ENCODE peak calls at places on chromosomes 4 and X, in four cellular contexts. One of them, this sample, is unnamed.

GRCh38 chr4:4720671-4721070 is 138.8 kb upstream of the MSX1 start:
- DNase-seq in SK-N-SH: no peak
- DNase-seq in tibial artery: no peak
- DNase-seq in CD8-positive, alpha-beta T cell: no peak
- DNase-seq in this sample: no peak

GRCh38 chr4:8832130-8832930 is 39.3 kb downstream of the HMX1 start:
- DNase-seq in SK-N-SH: no peak
- DNase-seq in tibial artery: peak; percentile 46
- DNase-seq in CD8-positive, alpha-beta T cell: no peak
- DNase-seq in this sample: no peak

GRCh38 chr4:87717276-87718031 is 67.4 kb downstream of the DMP1 start:
- DNase-seq in CD8-positive, alpha-beta T cell: no peak
- DNase-seq in SK-N-SH: no peak
- DNase-seq in tibial artery: no peak
- DNase-seq in this sample: no peak

GRCh38 chrX:39729834-39730670 is 367.7 kb downstream of the BCOR start:
- DNase-seq in tibial artery: peak; percentile 69
- DNase-seq in CD8-positive, alpha-beta T cell: no peak
- DNase-seq in SK-N-SH: peak; percentile 76
- DNase-seq in this sample: no peak

GRCh38 chrX:49228185-49228584 is 5.0 kb downstream of the CACNA1F start:
- DNase-seq in SK-N-SH: no peak
- DNase-seq in CD8-positive, alpha-beta T cell: no peak
- DNase-seq in tibial artery: no peak
- DNase-seq in this sample: no peak

GRCh38 chrX:69031181-69031580 is 134.1 kb downstream of the PJA1 start:
- DNase-seq in CD8-positive, alpha-beta T cell: no peak
- DNase-seq in tibial artery: no peak
- DNase-seq in SK-N-SH: peak; percentile 51
- DNase-seq in this sample: no peak

GRCh38 chr4:19301527-19301926 is 950.2 kb upstream of the SLIT2 start:
- DNase-seq in SK-N-SH: no peak
- DNase-seq in CD8-positive, alpha-beta T cell: no peak
- DNase-seq in tibial artery: no peak
- DNase-seq in this sample: no peak

GRCh38 chr4:148052448-148052847 is 320.6 kb downstream of the ARHGAP10 start:
- DNase-seq in SK-N-SH: no peak
- DNase-seq in tibial artery: no peak
- DNase-seq in CD8-positive, alpha-beta T cell: no peak
- DNase-seq in this sample: no peak

GRCh38 chrX:99301990-99302389 is 1108.1 kb downstream of the PCDH19 start:
- DNase-seq in SK-N-SH: peak; percentile 3
- DNase-seq in CD8-positive, alpha-beta T cell: no peak
- DNase-seq in tibial artery: no peak
- DNase-seq in this sample: no peak

GRCh38 chrX:23699636-23700194 is 32.4 kb downstream of the PRDX4 start:
- DNase-seq in SK-N-SH: no peak
- DNase-seq in CD8-positive, alpha-beta T cell: no peak
- DNase-seq in tibial artery: no peak
- DNase-seq in this sample: no peak

DNA sequence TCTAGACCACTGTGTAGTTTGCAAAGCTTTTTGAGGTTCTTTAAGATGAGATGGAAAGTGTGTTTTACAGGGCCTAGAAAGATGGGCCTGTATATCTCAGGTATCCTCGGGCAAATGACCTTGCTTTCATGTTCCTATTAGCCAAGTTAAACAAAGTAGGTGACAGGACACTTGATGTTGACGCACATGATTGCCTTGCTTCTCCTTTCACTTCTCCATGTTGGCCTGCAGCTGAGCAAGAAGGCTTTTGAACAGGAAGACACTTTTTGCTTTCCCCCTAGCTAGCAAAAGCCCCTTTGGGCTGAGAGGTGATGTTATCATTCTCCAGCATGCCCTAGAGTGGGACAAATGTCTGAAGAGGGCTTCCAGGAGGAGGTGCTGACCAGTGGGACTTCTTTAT is 202.1 kb downstream of the GPC3 start:
- DNase-seq in tibial artery: no peak
- DNase-seq in CD8-positive, alpha-beta T cell: no peak
- DNase-seq in SK-N-SH: no peak
- DNase-seq in this sample: no peak
- H3K27ac ChIP-seq in tibial artery: no peak overlapping the region
- H3K27ac ChIP-seq in CD8-positive, alpha-beta T cell: no peak overlapping the region
- H3K27ac ChIP-seq in SK-N-SH: no peak overlapping the region
- H3K27ac ChIP-seq in this sample: no peak overlapping the region

DNA sequence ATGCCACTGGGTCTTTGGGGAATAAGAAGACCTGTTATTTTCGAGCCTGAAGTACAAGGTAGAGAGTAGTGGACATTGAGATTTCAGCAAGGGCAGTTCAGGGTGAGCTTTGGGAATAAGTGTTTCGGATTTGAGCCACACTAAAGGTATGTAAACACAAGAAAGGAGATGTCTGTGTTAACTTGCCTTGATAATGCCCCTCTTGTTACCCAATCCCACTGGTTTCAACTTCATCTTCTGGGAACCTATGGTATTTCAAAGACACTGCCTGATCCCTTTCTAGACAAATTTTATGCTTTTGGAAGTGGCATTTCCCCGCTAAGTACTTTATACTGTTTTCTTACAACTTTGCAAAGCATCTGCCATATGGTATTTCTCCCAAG is 79.4 kb downstream of the SLC9A6 start:
- DNase-seq in SK-N-SH: no peak
- DNase-seq in CD8-positive, alpha-beta T cell: no peak
- DNase-seq in tibial artery: no peak
- DNase-seq in this sample: no peak
- H3K27ac ChIP-seq in SK-N-SH: no peak overlapping the region
- H3K27ac ChIP-seq in CD8-positive, alpha-beta T cell: no peak overlapping the region
- H3K27ac ChIP-seq in tibial artery: peak overlapping the region; percentile 92
- H3K27ac ChIP-seq in this sample: no peak overlapping the region

DNA sequence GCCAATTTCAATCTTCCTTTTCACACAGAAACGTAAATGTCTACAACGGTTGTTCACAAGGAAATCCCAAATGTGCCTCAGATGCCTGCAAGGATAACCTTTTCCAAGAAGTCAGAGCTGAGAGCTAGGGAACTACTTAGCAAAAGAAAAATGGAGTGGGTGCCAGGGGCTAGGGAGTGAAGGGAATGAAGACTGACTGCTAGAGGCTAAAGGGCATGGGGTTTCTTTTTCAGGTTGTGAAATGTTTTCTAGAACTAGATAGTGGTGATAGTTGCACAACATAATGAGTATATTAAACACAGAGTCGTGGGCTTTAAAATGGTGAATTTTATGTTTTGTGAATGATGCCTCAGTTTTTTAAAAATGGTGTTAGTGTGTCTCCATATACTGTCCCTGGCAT is 53.4 kb downstream of the CD99L2 start:
- DNase-seq in SK-N-SH: no peak
- DNase-seq in CD8-positive, alpha-beta T cell: no peak
- DNase-seq in tibial artery: no peak
- DNase-seq in this sample: no peak
- H3K27ac ChIP-seq in SK-N-SH: no peak overlapping the region
- H3K27ac ChIP-seq in CD8-positive, alpha-beta T cell: no peak overlapping the region
- H3K27ac ChIP-seq in tibial artery: no peak overlapping the region
- H3K27ac ChIP-seq in this sample: no peak overlapping the region

GRCh38 chrX:9604111-9604907 is 139.5 kb downstream of the TBL1X start:
- DNase-seq in SK-N-SH: no peak
- DNase-seq in tibial artery: peak; percentile 80
- DNase-seq in CD8-positive, alpha-beta T cell: no peak
- DNase-seq in this sample: peak; percentile 50
- H3K27ac ChIP-seq in SK-N-SH: no peak overlapping the region
- H3K27ac ChIP-seq in tibial artery: peak overlapping the region; percentile 53
- H3K27ac ChIP-seq in CD8-positive, alpha-beta T cell: no peak overlapping the region
- H3K27ac ChIP-seq in this sample: peak overlapping the region; percentile 58

DNA sequence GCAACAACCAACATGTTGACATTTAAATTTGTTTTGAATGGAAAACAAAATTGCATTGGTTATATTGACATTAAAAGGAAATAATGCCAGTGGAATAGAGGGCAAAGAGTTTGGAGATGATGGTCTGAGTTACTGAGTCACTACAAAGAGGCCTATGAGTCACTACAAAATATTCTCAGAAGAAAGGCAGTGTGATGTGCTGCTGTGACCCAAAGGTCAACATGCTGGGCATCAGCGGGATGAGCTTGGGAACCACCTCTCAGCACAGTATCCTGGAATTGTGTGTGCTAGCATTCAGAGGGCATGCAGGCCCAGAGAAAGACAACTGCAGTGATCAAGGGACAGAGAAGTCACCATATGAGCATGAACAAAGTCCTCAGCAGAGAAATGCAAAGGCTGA is 2.8 kb downstream of the CMC4 start:
- DNase-seq in CD8-positive, alpha-beta T cell: no peak
- DNase-seq in tibial artery: no peak
- DNase-seq in SK-N-SH: no peak
- DNase-seq in this sample: no peak
- H3K27ac ChIP-seq in CD8-positive, alpha-beta T cell: no peak overlapping the region
- H3K27ac ChIP-seq in tibial artery: no peak overlapping the region
- H3K27ac ChIP-seq in SK-N-SH: no peak overlapping the region
- H3K27ac ChIP-seq in this sample: no peak overlapping the region

DNA sequence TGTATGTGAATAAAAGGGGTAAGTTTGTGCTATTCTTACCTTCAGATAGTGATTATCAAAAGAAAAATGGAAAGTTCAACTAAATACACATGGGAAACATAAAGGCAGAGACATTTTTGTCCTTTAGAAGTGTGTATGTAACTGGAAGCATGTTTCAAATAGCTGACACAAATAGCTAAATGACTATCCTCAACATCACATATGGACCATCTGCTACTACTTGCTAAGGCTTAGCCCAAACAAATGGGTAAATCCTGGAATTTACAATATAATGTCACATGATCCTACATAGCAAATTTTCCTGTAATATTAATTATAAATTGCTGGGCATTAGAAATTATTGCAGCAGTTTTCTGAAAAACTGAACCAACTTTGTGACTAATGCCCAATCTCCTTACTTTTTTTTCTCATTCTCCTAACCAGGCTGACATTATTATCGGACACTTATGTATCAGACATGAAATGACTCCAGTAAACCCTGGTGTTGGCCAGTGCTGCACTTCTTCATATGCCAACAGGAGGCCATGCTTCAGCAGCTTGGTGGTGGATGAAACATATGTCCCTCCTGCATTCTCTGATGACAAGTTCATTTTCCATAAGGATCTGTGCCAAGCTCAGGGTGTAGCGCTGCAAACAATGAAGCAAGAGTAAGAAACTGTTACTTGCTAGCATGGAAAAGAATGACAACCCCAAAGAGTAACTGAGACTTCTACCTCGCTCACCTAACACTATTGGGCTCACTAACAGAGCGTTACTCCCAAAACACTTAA is 16.1 kb downstream of the AFP start:
- DNase-seq in SK-N-SH: no peak
- DNase-seq in CD8-positive, alpha-beta T cell: no peak
- DNase-seq in tibial artery: no peak
- DNase-seq in this sample: no peak
- H3K27ac ChIP-seq in SK-N-SH: no peak overlapping the region
- H3K27ac ChIP-seq in CD8-positive, alpha-beta T cell: no peak overlapping the region
- H3K27ac ChIP-seq in tibial artery: no peak overlapping the region
- H3K27ac ChIP-seq in this sample: no peak overlapping the region